ENCODE peak calls at places on chromosomes 16 and 17, in eight cellular contexts. X is gastrocnemius medialis, D is ovary, F is suprapubic skin, A is transverse colon, H is uterus, M is breast epithelium, V is thyroid gland. N is an unnamed sample.
A peak's percentile ranks its signal among the peaks of the same experiment; 100 is the strongest.

GRCh38 chr16:89952049-89952448 is 3.5 kb downstream of the DEF8 start:
- DNase-seq in X (no peak), D (no peak), F (no peak), A (peak; percentile 48), H (no peak), M (no peak), V (no peak), N (no peak)

GRCh38 chr17:72764632-72765041 is 327.9 kb downstream of the SLC39A11 start:
- DNase-seq in X (no peak), D (no peak), F (no peak), A (no peak), H (no peak), M (no peak), V (no peak), N (no peak)

GRCh38 chr17:78105551-78105950 is 23.0 kb downstream of the TMC6 start:
- DNase-seq in X (no peak), D (no peak), F (no peak), A (peak; percentile 0), H (no peak), M (peak; percentile 2), V (no peak), N (no peak)

GRCh38 chr17:21285164-21286065 is 904 bp downstream of the MAP2K3 start:
- DNase-seq in X (no peak), D (no peak), F (no peak), A (peak; percentile 51), H (no peak), M (no peak), V (peak; percentile 64), N (no peak)

GRCh38 chr16:17970816-17971291 is 365.7 kb downstream of the NPIPA8 start:
- DNase-seq in X (peak; percentile 24), D (no peak), F (no peak), A (no peak), H (peak; percentile 30), M (no peak), V (no peak), N (no peak)

GRCh38 chr16:16120382-16121184 is 102.7 kb downstream of the ABCC6 start:
- DNase-seq in X (no peak), D (no peak), F (no peak), A (peak; percentile 48), H (peak; percentile 47), M (no peak), V (peak; percentile 73), N (no peak)

GRCh38 chr17:61568219-61569072 is 22.6 kb downstream of the NACA2 start:
- DNase-seq in X (no peak), D (no peak), F (no peak), A (no peak), H (no peak), M (no peak), V (no peak), N (no peak)

GRCh38 chr17:63944736-63945499 is 12.8 kb upstream of the CD79B start:
- DNase-seq in X (no peak), D (no peak), F (no peak), A (no peak), H (no peak), M (no peak), V (peak; percentile 34), N (no peak)

GRCh38 chr17:54435966-54436365 is 464.7 kb upstream of the TOM1L1 start:
- DNase-seq in X (no peak), D (no peak), F (no peak), A (no peak), H (no peak), M (no peak), V (no peak), N (no peak)

GRCh38 chr16:74901606-74902005 is 83.3 kb downstream of the WDR59 start:
- DNase-seq in X (no peak), D (no peak), F (no peak), A (no peak), H (no peak), M (no peak), V (no peak), N (no peak)

GRCh38 chr17:17528696-17529652 is 32.8 kb upstream of the RASD1 start:
- DNase-seq in X (no peak), D (no peak), F (no peak), A (no peak), H (no peak), M (peak; percentile 64), V (peak; percentile 96), N (no peak)

GRCh38 chr17:746783-747629 is 5.1 kb downstream of the GEMIN4 start:
- DNase-seq in X (no peak), D (no peak), F (no peak), A (no peak), H (no peak), M (no peak), V (no peak), N (no peak)

GRCh38 chr17:2892305-2892971 is 96.2 kb downstream of the RAP1GAP2 start:
- DNase-seq in X (no peak), D (no peak), F (no peak), A (peak; percentile 34), H (no peak), M (no peak), V (no peak), N (no peak)

GRCh38 chr17:2564876-2565275 is 28.6 kb upstream of the PAFAH1B1 start:
- DNase-seq in X (no peak), D (no peak), F (no peak), A (peak; percentile 23), H (no peak), M (no peak), V (no peak), N (peak; percentile 36)

GRCh38 chr17:10513284-10514067 is 4.9 kb downstream of the MYH1 start:
- DNase-seq in X (peak; percentile 23), D (no peak), F (no peak), A (no peak), H (no peak), M (no peak), V (no peak), N (peak; percentile 22)

GRCh38 chr17:55895112-55895759 is 144.4 kb downstream of the PCTP start:
- DNase-seq in X (no peak), D (no peak), F (no peak), A (no peak), H (no peak), M (no peak), V (no peak), N (no peak)

GRCh38 chr17:55898195-55898594 is 147.3 kb downstream of the PCTP start:
- DNase-seq in X (no peak), D (no peak), F (no peak), A (no peak), H (no peak), M (no peak), V (no peak), N (no peak)

GRCh38 chr17:55903028-55903690 is 152.3 kb downstream of the PCTP start:
- DNase-seq in X (no peak), D (no peak), F (no peak), A (no peak), H (no peak), M (no peak), V (no peak), N (no peak)

DNA sequence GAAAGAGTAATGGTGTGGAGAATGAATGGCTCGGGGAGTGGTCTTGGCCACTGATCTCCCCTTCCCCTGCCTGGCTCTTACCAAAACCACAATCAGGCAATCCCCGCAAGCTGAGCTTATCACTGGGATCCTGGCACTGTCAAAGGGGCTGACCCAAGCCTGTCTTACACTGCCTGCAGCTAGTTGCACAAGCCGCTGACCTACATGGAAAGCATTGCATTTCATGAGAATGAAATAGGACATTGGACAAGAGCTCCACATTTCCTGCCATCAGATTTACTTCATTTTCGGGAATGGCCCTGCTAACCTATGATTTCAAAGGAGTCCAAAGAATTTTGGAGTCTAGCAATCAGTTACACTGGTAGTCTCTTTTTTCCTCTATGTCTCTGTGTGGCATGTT is 146.4 kb downstream of the PCTP start:
- DNase-seq in X (no peak), D (no peak), F (no peak), A (no peak), H (no peak), M (no peak), V (peak; percentile 5), N (no peak)
- H3K27ac ChIP-seq in X (no peak overlapping the region), D (no peak overlapping the region), F (no peak overlapping the region), A (no peak overlapping the region), H (no peak overlapping the region), M (no peak overlapping the region), V (no peak overlapping the region), N (no peak overlapping the region)

GRCh38 chr17:39197380-39198185 is at the start of gene CACNB1:
- DNase-seq in X (peak; percentile 60), D (peak; percentile 80), F (peak; percentile 89), A (peak; percentile 82), H (peak; percentile 83), M (peak; percentile 65), V (peak; percentile 73), N (peak; percentile 56)
- TF ChIP-seq POLR2A in X (peak; percentile 83), D (peak; percentile 31), F (no peak), A (no peak), H (peak; percentile 62), M (no peak), V (peak; percentile 67), N (peak; percentile 63)

DNA sequence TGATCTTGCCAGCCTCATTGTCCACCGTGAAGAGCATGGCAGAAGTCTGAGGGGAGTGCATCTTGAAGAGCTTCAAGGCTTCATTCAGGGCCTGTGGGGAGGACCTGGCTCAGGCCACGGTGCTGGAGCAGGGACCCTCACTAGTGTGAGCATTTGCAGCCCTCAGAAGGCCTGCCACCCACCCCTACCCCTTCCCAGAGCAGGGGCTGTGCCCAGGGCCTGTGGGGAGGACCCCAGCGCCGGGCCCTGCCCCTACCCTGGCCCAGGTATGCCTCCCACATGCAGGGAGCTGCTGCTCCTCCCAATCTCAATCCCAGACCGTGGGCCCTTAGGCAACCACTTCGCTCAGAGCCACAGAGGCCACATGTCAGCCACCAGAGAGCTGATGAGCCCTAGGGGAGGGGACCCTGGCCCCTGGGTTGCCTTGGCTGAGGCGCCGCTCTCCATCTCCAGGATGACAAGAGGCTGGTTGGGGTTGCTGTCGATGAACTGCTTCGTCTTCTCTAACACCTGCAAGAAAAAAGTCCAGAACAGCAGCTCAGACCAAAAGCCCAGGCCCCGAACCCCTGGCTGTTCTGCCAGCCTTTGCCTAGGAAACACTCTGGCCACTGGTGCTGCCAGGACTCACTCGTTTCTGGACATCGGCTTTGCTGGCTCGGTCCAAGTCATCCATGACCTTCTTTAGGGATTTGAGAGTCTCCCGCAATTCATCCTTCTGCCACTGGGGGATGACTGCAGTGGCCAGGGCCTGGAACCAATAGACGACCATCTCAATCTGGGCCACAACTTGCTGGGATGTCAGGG is 1.8 kb upstream of the EXOSC6 start:
- DNase-seq in X (no peak), D (no peak), F (no peak), A (peak; percentile 26), H (no peak), M (no peak), V (peak; percentile 21), N (no peak)
- H3K4me3 ChIP-seq in X (no peak overlapping the region), D (no peak overlapping the region), F (no peak overlapping the region), A (no peak overlapping the region), H (no peak overlapping the region), M (no peak overlapping the region), V (no peak overlapping the region), N (no peak overlapping the region)

DNA sequence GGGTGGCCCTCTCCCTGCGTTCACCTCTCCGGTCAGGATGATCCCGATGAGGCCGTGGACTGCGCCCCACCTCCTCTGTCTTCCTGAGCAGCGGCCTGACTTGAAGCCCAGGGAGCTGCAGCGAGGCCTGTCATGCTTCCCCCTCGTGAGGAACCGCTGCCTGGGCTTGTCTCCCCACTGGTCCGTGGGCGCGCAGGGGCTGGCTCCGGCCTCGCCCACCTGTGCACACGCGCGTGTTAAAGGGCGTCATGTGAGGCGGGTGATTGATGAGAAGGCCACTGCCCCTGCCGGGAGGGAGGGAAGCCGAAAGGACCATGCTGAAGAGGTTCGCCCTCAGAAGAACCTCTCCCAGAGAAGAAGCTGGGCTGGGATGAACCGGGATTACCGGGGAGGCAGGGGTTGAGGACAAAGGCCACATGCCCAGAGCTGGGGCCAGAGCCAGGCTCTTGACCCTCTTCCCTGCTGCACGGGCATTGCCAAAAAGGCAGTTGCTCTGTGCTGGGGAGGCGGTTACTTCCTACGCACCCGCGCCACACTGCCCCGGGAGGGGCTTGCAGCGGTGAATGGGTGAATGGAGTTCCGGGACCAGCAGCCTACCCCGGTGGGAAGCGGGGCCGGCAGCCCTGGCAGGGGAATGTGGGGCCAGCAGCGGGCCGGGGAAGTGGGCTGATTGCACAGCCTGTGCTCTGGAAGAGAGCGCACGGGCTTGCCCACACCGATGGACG is 85.9 kb upstream of the GSE1 start:
- DNase-seq in X (no peak), D (no peak), F (no peak), A (no peak), H (no peak), M (no peak), V (no peak), N (no peak)
- H3K27ac ChIP-seq in X (no peak overlapping the region), D (no peak overlapping the region), F (no peak overlapping the region), A (no peak overlapping the region), H (no peak overlapping the region), M (no peak overlapping the region), V (no peak overlapping the region), N (no peak overlapping the region)

N was measured in prostate gland.